ENCODE peak calls at places on chromosome X, in ten cellular contexts. A is HS-5, T is fibroblast of mammary gland, S is fibroblast of lung, G is omental fat pad, C is fibroblast of the aortic adventitia, Q is SK-MEL-5, H is dermis microvascular lymphatic vessel endothelial cell, I is AG09309, N is hepatic stellate cell. D is an unnamed sample.

GRCh38 chrX:357693-358471 is 28.8 kb downstream of the PPP2R3B start:
- DNase-seq in A (peak), G (no peak), T (peak), C (no peak), I (no peak), S (peak), H (peak), Q (no peak), N (no peak), D (peak)

GRCh38 chrX:101485212-101486064 is at the start of gene ARMCX4:
- DNase-seq in T (peak), Q (peak), H (peak), I (no peak), S (peak), G (peak), N (peak), A (no peak), C (peak), D (peak)

GRCh38 chrX:50770702-50771101 is 43.3 kb downstream of the SHROOM4 start:
- DNase-seq in C (no peak), Q (no peak), S (peak), H (peak), I (no peak), A (no peak), G (no peak), N (no peak), T (no peak), D (no peak)

GRCh38 chrX:22534643-22535042 is 261.9 kb downstream of the CBLL2 start:
- DNase-seq in A (peak), H (peak), N (peak), I (peak), T (peak), Q (no peak), C (peak), S (peak), G (no peak), D (peak)

GRCh38 chrX:153802513-153803045 is 8.1 kb downstream of the SSR4 start:
- DNase-seq in Q (no peak), S (no peak), N (no peak), H (no peak), I (no peak), A (no peak), C (no peak), T (no peak), G (no peak), D (no peak)

GRCh38 chrX:53088136-53088974 is 5.6 kb upstream of the KANTR start:
- DNase-seq in I (peak), T (peak), Q (no peak), A (no peak), S (peak), G (no peak), H (peak), N (peak), C (peak), D (peak)

GRCh38 chrX:129478516-129478915 is 44.8 kb downstream of the SMARCA1 start:
- DNase-seq in N (no peak), I (no peak), Q (peak), C (peak), A (no peak), G (no peak), S (peak), H (no peak), T (peak), D (peak)

GRCh38 chrX:37998586-37999267 is 7.6 kb upstream of the SYTL5 start:
- DNase-seq in H (no peak), I (no peak), T (peak), Q (no peak), S (peak), G (no peak), N (peak), C (peak), A (peak), D (peak)

GRCh38 chrX:154032156-154032555 is 12.5 kb upstream of the IRAK1 start:
- DNase-seq in H (no peak), G (no peak), A (no peak), C (no peak), T (no peak), I (no peak), Q (no peak), S (no peak), N (no peak), D (no peak)

GRCh38 chrX:133350751-133351150 is 64.5 kb downstream of the GPC4 start:
- DNase-seq in C (peak), S (no peak), A (no peak), N (no peak), G (no peak), Q (no peak), I (no peak), H (no peak), T (peak), D (no peak)

GRCh38 chrX:47618923-47619485 is 653 bp downstream of the SYN1 start:
- DNase-seq in Q (no peak), I (no peak), A (no peak), C (no peak), N (no peak), T (no peak), S (no peak), H (no peak), G (no peak), D (no peak)

GRCh38 chrX:72492499-72492898 is 80.1 kb downstream of the HDAC8 start:
- DNase-seq in N (no peak), H (no peak), S (no peak), G (no peak), A (no peak), C (no peak), T (no peak), I (no peak), Q (no peak), D (no peak)

GRCh38 chrX:16653424-16653823 is 3.5 kb downstream of the S100G start:
- DNase-seq in I (no peak), A (no peak), S (no peak), Q (no peak), N (no peak), C (no peak), T (peak), G (no peak), H (no peak), D (no peak)

GRCh38 chrX:76064825-76065224 is 108.0 kb upstream of the PBDC1 start:
- DNase-seq in Q (no peak), T (no peak), G (no peak), I (no peak), N (no peak), A (no peak), S (no peak), C (no peak), H (no peak), D (no peak)